ENCODE peak calls at places on chromosome 10, in ten cellular contexts. D is cardiac fibroblast, U is lower leg skin, I is ELF-1, O is osteocyte, E is mesenteric fat pad, X is T-helper 9 cell, H is endothelial cell, W is hepatic stellate cell, B is mucosa of descending colon. Q is an unnamed sample.

GRCh38 chr10:59536576-59537014 is 173.1 kb downstream of the SLC16A9 start:
- DNase-seq in D (peak), U (no peak), I (peak), O (no peak), E (no peak), X (no peak), H (peak), W (peak), B (no peak), Q (no peak)

GRCh38 chr10:133325392-133325760 is 11.3 kb downstream of the CALY start:
- DNase-seq in D (no peak), U (no peak), I (no peak), O (peak), E (no peak), X (peak), H (no peak), W (no peak), B (no peak), Q (no peak)

GRCh38 chr10:102582181-102582580 is 62.1 kb upstream of the TRIM8 start:
- DNase-seq in D (no peak), U (no peak), I (no peak), O (no peak), E (no peak), X (no peak), H (no peak), W (no peak), B (no peak), Q (no peak)

GRCh38 chr10:43304687-43305333 is 37.9 kb upstream of the RASGEF1A start:
- DNase-seq in D (peak), U (peak), I (peak), O (no peak), E (no peak), X (peak), H (peak), W (peak), B (peak), Q (no peak)

GRCh38 chr10:59517961-59518360 is 155.6 kb upstream of the FAM13C start:
- DNase-seq in D (no peak), U (no peak), I (no peak), O (no peak), E (no peak), X (no peak), H (no peak), W (no peak), B (no peak), Q (no peak)

GRCh38 chr10:3310016-3310415 is 137.4 kb upstream of the PITRM1 start:
- DNase-seq in D (no peak), U (no peak), I (no peak), O (no peak), E (no peak), X (no peak), H (no peak), W (no peak), B (no peak), Q (no peak)

GRCh38 chr10:5615263-5615820 is 51.1 kb downstream of the ASB13 start:
- DNase-seq in D (no peak), U (no peak), I (no peak), O (no peak), E (no peak), X (no peak), H (no peak), W (peak), B (no peak), Q (no peak)

GRCh38 chr10:101778781-101779543 is 3.0 kb upstream of the FGF8 start:
- DNase-seq in D (peak), U (peak), I (peak), O (peak), E (peak), X (no peak), H (peak), W (peak), B (peak), Q (no peak)

GRCh38 chr10:13839430-13839986 is 252.7 kb downstream of the PRPF18 start:
- DNase-seq in D (peak), U (no peak), I (peak), O (no peak), E (no peak), X (no peak), H (no peak), W (peak), B (no peak), Q (no peak)

GRCh38 chr10:5448333-5449048 is 36.1 kb downstream of the NET1 start:
- DNase-seq in D (no peak), U (no peak), I (no peak), O (no peak), E (no peak), X (no peak), H (no peak), W (no peak), B (no peak), Q (no peak)

GRCh38 chr10:94192974-94193373 is 169.8 kb downstream of the NOC3L start:
- DNase-seq in D (no peak), U (no peak), I (no peak), O (no peak), E (no peak), X (no peak), H (no peak), W (no peak), B (no peak), Q (no peak)

GRCh38 chr10:124703778-124704427 is 40.3 kb downstream of the FAM53B start:
- DNase-seq in D (peak), U (peak), I (no peak), O (no peak), E (no peak), X (no peak), H (no peak), W (no peak), B (peak), Q (no peak)

GRCh38 chr10:77049896-77050295 is 587.7 kb downstream of the KCNMA1 start:
- DNase-seq in D (peak), U (no peak), I (no peak), O (no peak), E (no peak), X (no peak), H (no peak), W (peak), B (no peak), Q (no peak)

GRCh38 chr10:96765406-96766240 is 45.3 kb upstream of the PIK3AP1 start:
- DNase-seq in D (peak), U (peak), I (peak), O (no peak), E (no peak), X (peak), H (peak), W (peak), B (peak), Q (no peak)

GRCh38 chr10:110725809-110726641 is 81.9 kb downstream of the RBM20 start:
- DNase-seq in D (no peak), U (peak), I (peak), O (no peak), E (no peak), X (no peak), H (no peak), W (no peak), B (no peak), Q (no peak)

GRCh38 chr10:34172936-34173533 is 642.1 kb downstream of the PARD3 start:
- DNase-seq in D (no peak), U (no peak), I (no peak), O (no peak), E (no peak), X (no peak), H (no peak), W (no peak), B (no peak), Q (no peak)

GRCh38 chr10:31171402-31172120 is 139.9 kb upstream of the ZNF438 start:
- DNase-seq in D (no peak), U (no peak), I (no peak), O (no peak), E (no peak), X (no peak), H (no peak), W (no peak), B (no peak), Q (no peak)

GRCh38 chr10:29795856-29796255 is 161.1 kb upstream of the SVIL start:
- DNase-seq in D (no peak), U (no peak), I (no peak), O (no peak), E (no peak), X (no peak), H (no peak), W (no peak), B (no peak), Q (no peak)

GRCh38 chr10:122348512-122348911 is 26.0 kb upstream of the PLEKHA1 start:
- DNase-seq in D (no peak), U (no peak), I (no peak), O (no peak), E (no peak), X (no peak), H (no peak), W (no peak), B (no peak), Q (no peak)

Q was measured in GM12892.